ENCODE peak calls at places on chromosome 15, in nine cellular contexts. One of them, this sample, is unnamed.

GRCh38 chr15:77983708-77984445 is 93.6 kb downstream of the TBC1D2B start:
- DNase-seq in GM12892: no peak
- DNase-seq in K562: no peak
- DNase-seq in HCT116: no peak
- DNase-seq in stomach: no peak
- DNase-seq in HepG2: no peak
- DNase-seq in vagina: no peak
- DNase-seq in transverse colon: no peak
- DNase-seq in GM12891: no peak
- DNase-seq in this sample: peak

GRCh38 chr15:92121047-92121446 is 267.5 kb downstream of the SLCO3A1 start:
- DNase-seq in stomach: no peak
- DNase-seq in GM12891: no peak
- DNase-seq in K562: no peak
- DNase-seq in HCT116: no peak
- DNase-seq in HepG2: no peak
- DNase-seq in vagina: no peak
- DNase-seq in GM12892: no peak
- DNase-seq in transverse colon: no peak
- DNase-seq in this sample: no peak

GRCh38 chr15:57751177-57751800 is 44.8 kb downstream of the POLR2M start:
- DNase-seq in vagina: no peak
- DNase-seq in HepG2: peak
- DNase-seq in GM12891: no peak
- DNase-seq in transverse colon: no peak
- DNase-seq in stomach: no peak
- DNase-seq in HCT116: no peak
- DNase-seq in K562: no peak
- DNase-seq in GM12892: no peak
- DNase-seq in this sample: no peak

GRCh38 chr15:51401872-51402517 is 60.5 kb downstream of the GLDN start:
- DNase-seq in HepG2: peak
- DNase-seq in GM12892: peak
- DNase-seq in GM12891: peak
- DNase-seq in K562: peak
- DNase-seq in transverse colon: peak
- DNase-seq in vagina: no peak
- DNase-seq in HCT116: no peak
- DNase-seq in stomach: peak
- DNase-seq in this sample: no peak

GRCh38 chr15:88918738-88919137 is 5.6 kb upstream of the MFGE8 start:
- DNase-seq in HepG2: no peak
- DNase-seq in vagina: no peak
- DNase-seq in K562: no peak
- DNase-seq in GM12891: no peak
- DNase-seq in stomach: peak
- DNase-seq in transverse colon: peak
- DNase-seq in GM12892: no peak
- DNase-seq in HCT116: peak
- DNase-seq in this sample: no peak

GRCh38 chr15:60003243-60004018 is 680 bp upstream of the FOXB1 start:
- DNase-seq in vagina: no peak
- DNase-seq in GM12891: no peak
- DNase-seq in HepG2: no peak
- DNase-seq in stomach: no peak
- DNase-seq in transverse colon: no peak
- DNase-seq in K562: no peak
- DNase-seq in HCT116: no peak
- DNase-seq in GM12892: no peak
- DNase-seq in this sample: no peak

GRCh38 chr15:36117394-36117793 is 462.0 kb upstream of the CDIN1 start:
- DNase-seq in HepG2: no peak
- DNase-seq in GM12892: no peak
- DNase-seq in transverse colon: no peak
- DNase-seq in vagina: no peak
- DNase-seq in stomach: no peak
- DNase-seq in K562: no peak
- DNase-seq in GM12891: no peak
- DNase-seq in HCT116: no peak
- DNase-seq in this sample: no peak

GRCh38 chr15:88794001-88794400 is 9.2 kb upstream of the ACAN start:
- DNase-seq in GM12891: no peak
- DNase-seq in vagina: no peak
- DNase-seq in stomach: no peak
- DNase-seq in HepG2: no peak
- DNase-seq in K562: no peak
- DNase-seq in transverse colon: no peak
- DNase-seq in HCT116: no peak
- DNase-seq in GM12892: no peak
- DNase-seq in this sample: no peak

GRCh38 chr15:65829150-65829764 is 37.2 kb upstream of the DENND4A start:
- DNase-seq in K562: peak
- DNase-seq in stomach: no peak
- DNase-seq in transverse colon: no peak
- DNase-seq in vagina: no peak
- DNase-seq in HCT116: peak
- DNase-seq in GM12891: no peak
- DNase-seq in HepG2: peak
- DNase-seq in GM12892: no peak
- DNase-seq in this sample: no peak

GRCh38 chr15:40932146-40932545 is 3.0 kb downstream of the DLL4 start:
- DNase-seq in vagina: no peak
- DNase-seq in HCT116: no peak
- DNase-seq in transverse colon: peak
- DNase-seq in stomach: no peak
- DNase-seq in HepG2: no peak
- DNase-seq in GM12892: no peak
- DNase-seq in K562: no peak
- DNase-seq in GM12891: no peak
- DNase-seq in this sample: no peak
- TF ChIP-seq POLR2A in vagina: no peak
- TF ChIP-seq POLR2A in HCT116: no peak
- TF ChIP-seq POLR2A in transverse colon: peak
- TF ChIP-seq POLR2A in stomach: no peak
- TF ChIP-seq POLR2A in HepG2: no peak
- TF ChIP-seq POLR2A in GM12892: no peak
- TF ChIP-seq POLR2A in K562: no peak
- TF ChIP-seq POLR2A in GM12891: no peak
- TF ChIP-seq POLR2A in this sample: no peak

GRCh38 chr15:100722551-100723322 is 120.3 kb downstream of the ASB7 start:
- DNase-seq in vagina: peak
- DNase-seq in GM12892: no peak
- DNase-seq in HepG2: no peak
- DNase-seq in GM12891: no peak
- DNase-seq in HCT116: no peak
- DNase-seq in stomach: no peak
- DNase-seq in transverse colon: no peak
- DNase-seq in K562: no peak
- DNase-seq in this sample: no peak

GRCh38 chr15:100723323-100723801 is 121.0 kb downstream of the ASB7 start:
- DNase-seq in stomach: no peak
- DNase-seq in HepG2: no peak
- DNase-seq in K562: no peak
- DNase-seq in GM12892: no peak
- DNase-seq in transverse colon: no peak
- DNase-seq in HCT116: peak
- DNase-seq in vagina: peak
- DNase-seq in GM12891: no peak
- DNase-seq in this sample: no peak

GRCh38 chr15:100720406-100720967 is 118.1 kb downstream of the ASB7 start:
- DNase-seq in transverse colon: no peak
- DNase-seq in HCT116: no peak
- DNase-seq in GM12891: no peak
- DNase-seq in stomach: no peak
- DNase-seq in K562: no peak
- DNase-seq in vagina: peak
- DNase-seq in GM12892: no peak
- DNase-seq in HepG2: no peak
- DNase-seq in this sample: no peak

GRCh38 chr15:100725121-100726069 is 123.0 kb downstream of the ASB7 start:
- DNase-seq in HepG2: no peak
- DNase-seq in vagina: peak
- DNase-seq in GM12892: no peak
- DNase-seq in stomach: no peak
- DNase-seq in K562: no peak
- DNase-seq in HCT116: no peak
- DNase-seq in transverse colon: no peak
- DNase-seq in GM12891: no peak
- DNase-seq in this sample: no peak

GRCh38 chr15:100721758-100722550 is 119.6 kb downstream of the ASB7 start:
- DNase-seq in transverse colon: peak
- DNase-seq in HCT116: peak
- DNase-seq in GM12892: no peak
- DNase-seq in K562: no peak
- DNase-seq in stomach: peak
- DNase-seq in GM12891: no peak
- DNase-seq in HepG2: peak
- DNase-seq in vagina: peak
- DNase-seq in this sample: peak
- TF ChIP-seq POLR2AphosphoS5 in transverse colon: peak
- TF ChIP-seq POLR2AphosphoS5 in HCT116: peak
- TF ChIP-seq POLR2AphosphoS5 in GM12892: no peak
- TF ChIP-seq POLR2AphosphoS5 in K562: no peak
- TF ChIP-seq POLR2AphosphoS5 in stomach: peak
- TF ChIP-seq POLR2AphosphoS5 in GM12891: no peak
- TF ChIP-seq POLR2AphosphoS5 in HepG2: no peak
- TF ChIP-seq POLR2AphosphoS5 in vagina: peak
- TF ChIP-seq POLR2AphosphoS5 in this sample: peak

DNA sequence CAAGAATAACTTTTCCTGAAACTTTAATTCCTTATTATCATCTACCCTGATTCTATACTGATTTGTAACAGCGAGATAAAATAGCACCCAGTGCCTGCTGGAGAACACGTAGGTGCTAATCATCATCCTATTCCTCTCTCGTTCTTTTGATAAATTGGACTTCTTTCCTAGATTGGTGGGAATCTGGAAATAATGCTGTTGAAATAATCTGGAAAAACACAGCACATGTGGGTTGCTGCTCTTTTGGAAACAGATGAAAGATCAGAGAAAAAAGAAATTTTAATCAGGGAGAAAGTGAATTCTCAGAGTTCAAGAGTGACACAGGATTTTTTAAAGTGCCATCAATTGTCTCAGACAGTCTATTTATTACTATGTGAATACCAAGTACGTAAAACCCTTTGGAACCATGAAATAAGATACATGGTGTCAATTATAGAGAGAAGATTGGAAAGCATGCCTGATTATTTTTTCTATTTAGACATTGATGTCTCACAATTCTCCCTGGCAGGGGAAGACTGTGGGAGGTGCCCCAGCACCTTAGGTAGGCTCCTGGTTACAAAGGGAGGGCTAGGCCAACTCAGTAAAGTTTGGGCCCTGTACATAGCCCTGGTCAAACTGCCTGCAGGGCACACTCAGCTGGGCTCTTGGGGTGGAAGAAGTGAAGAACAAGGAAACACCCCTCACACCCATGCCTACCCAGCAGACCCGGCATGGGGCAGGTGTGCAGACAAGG is 60.0 kb upstream of the SNRPA1 start:
- DNase-seq in HCT116: no peak
- DNase-seq in K562: no peak
- DNase-seq in HepG2: no peak
- DNase-seq in stomach: no peak
- DNase-seq in GM12892: no peak
- DNase-seq in GM12891: no peak
- DNase-seq in transverse colon: no peak
- DNase-seq in vagina: no peak
- DNase-seq in this sample: no peak
- TF ChIP-seq POLR2A in HCT116: no peak
- TF ChIP-seq POLR2A in K562: no peak
- TF ChIP-seq POLR2A in HepG2: no peak
- TF ChIP-seq POLR2A in stomach: no peak
- TF ChIP-seq POLR2A in GM12892: no peak
- TF ChIP-seq POLR2A in GM12891: no peak
- TF ChIP-seq POLR2A in transverse colon: no peak
- TF ChIP-seq POLR2A in vagina: no peak
- TF ChIP-seq POLR2A in this sample: no peak

GRCh38 chr15:41334293-41335120 is 1.8 kb downstream of the NUSAP1 start:
- DNase-seq in K562: peak
- DNase-seq in GM12891: no peak
- DNase-seq in stomach: no peak
- DNase-seq in HCT116: no peak
- DNase-seq in HepG2: no peak
- DNase-seq in GM12892: no peak
- DNase-seq in vagina: no peak
- DNase-seq in transverse colon: no peak
- DNase-seq in this sample: no peak

GRCh38 chr15:41331281-41331680 is 1.1 kb downstream of the OIP5 start:
- DNase-seq in K562: no peak
- DNase-seq in vagina: no peak
- DNase-seq in GM12892: no peak
- DNase-seq in HCT116: no peak
- DNase-seq in HepG2: no peak
- DNase-seq in GM12891: no peak
- DNase-seq in transverse colon: no peak
- DNase-seq in stomach: no peak
- DNase-seq in this sample: no peak

GRCh38 chr15:41331833-41332787 is at the start of gene OIP5:
- DNase-seq in transverse colon: peak
- DNase-seq in GM12891: peak
- DNase-seq in HepG2: peak
- DNase-seq in stomach: peak
- DNase-seq in GM12892: peak
- DNase-seq in HCT116: peak
- DNase-seq in vagina: peak
- DNase-seq in K562: peak
- DNase-seq in this sample: peak

GRCh38 chr15:41336549-41336948 is 3.9 kb downstream of the NUSAP1 start:
- DNase-seq in GM12892: no peak
- DNase-seq in stomach: no peak
- DNase-seq in transverse colon: no peak
- DNase-seq in GM12891: no peak
- DNase-seq in K562: no peak
- DNase-seq in HepG2: no peak
- DNase-seq in vagina: no peak
- DNase-seq in HCT116: no peak
- DNase-seq in this sample: no peak

DNA sequence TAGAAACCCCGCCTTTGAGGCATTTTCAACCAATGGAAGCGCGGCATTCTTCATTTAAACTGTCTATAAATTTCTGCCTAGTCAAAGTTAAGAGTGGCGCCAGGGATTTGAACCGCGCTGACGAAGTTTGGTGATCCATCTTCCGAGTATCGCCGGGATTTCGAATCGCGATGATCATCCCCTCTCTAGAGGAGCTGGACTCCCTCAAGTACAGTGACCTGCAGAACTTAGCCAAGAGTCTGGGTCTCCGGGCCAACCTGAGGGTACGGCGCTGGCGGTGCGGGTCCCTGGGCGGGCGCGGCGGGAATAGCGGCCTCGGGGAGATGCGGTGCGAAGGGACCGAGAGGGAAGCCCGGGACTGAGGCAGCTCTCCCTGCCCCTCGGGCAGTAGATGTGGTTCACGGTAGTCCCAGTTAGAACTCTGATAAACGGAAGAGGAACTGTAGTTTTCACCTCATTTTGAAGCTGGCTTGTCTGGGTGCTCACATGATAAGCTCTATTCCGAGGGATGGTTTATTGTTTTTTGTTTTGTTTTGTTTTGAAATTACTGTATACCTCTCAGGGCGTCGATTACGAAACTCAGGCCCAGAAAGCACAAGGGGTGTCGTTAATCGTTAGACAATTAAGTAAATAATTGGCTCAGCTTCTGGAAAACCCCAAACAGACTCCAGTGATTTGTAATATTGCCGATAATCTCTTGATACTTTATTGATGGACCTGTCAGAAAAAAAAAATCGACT is at the start of gene NUSAP1:
- DNase-seq in K562: no peak
- DNase-seq in HepG2: peak
- DNase-seq in GM12892: peak
- DNase-seq in vagina: no peak
- DNase-seq in GM12891: peak
- DNase-seq in HCT116: no peak
- DNase-seq in stomach: no peak
- DNase-seq in transverse colon: no peak
- DNase-seq in this sample: no peak
- TF ChIP-seq POLR2AphosphoS5 in K562: peak
- TF ChIP-seq POLR2AphosphoS5 in HepG2: peak
- TF ChIP-seq POLR2AphosphoS5 in GM12892: peak
- TF ChIP-seq POLR2AphosphoS5 in vagina: peak
- TF ChIP-seq POLR2AphosphoS5 in GM12891: peak
- TF ChIP-seq POLR2AphosphoS5 in HCT116: peak
- TF ChIP-seq POLR2AphosphoS5 in stomach: no peak
- TF ChIP-seq POLR2AphosphoS5 in transverse colon: peak
- TF ChIP-seq POLR2AphosphoS5 in this sample: no peak